ENCODE peak calls at places on chromosomes 12 and 14, in ten cellular contexts. N is cardiac muscle cell; W is ovary; O is effector memory CD4-positive, alpha-beta T cell; K is dorsolateral prefrontal cortex; B is SJSA1; Y is esophagus muscularis mucosa; C is psoas muscle; T is GM23248; E is mammary epithelial cell. S is an unnamed sample.

GRCh38 chr12:15278816-15279658 is 43.3 kb upstream of the PTPRO start:
- DNase-seq in N (peak), T (peak), Y (peak), K (no peak), W (no peak), O (no peak), E (peak), C (peak), B (no peak), S (peak)

GRCh38 chr14:60695327-60695726 is 28.8 kb downstream of the SIX4 start:
- DNase-seq in C (no peak), E (no peak), Y (no peak), T (no peak), K (no peak), B (no peak), W (no peak), N (no peak), O (no peak), S (no peak)

GRCh38 chr12:105228494-105228893 is 7.5 kb downstream of the APPL2 start:
- DNase-seq in E (peak), N (peak), Y (no peak), C (no peak), B (peak), O (no peak), W (no peak), T (peak), K (no peak), S (no peak)

GRCh38 chr14:94632305-94632590 is 20.1 kb downstream of the SERPINA3 start:
- DNase-seq in C (no peak), T (no peak), K (no peak), O (no peak), B (no peak), N (no peak), W (no peak), Y (no peak), E (no peak), S (no peak)

GRCh38 chr12:23657598-23657997 is 291.9 kb downstream of the SOX5 start:
- DNase-seq in O (no peak), E (no peak), K (no peak), T (no peak), B (no peak), W (no peak), Y (no peak), C (no peak), N (no peak), S (no peak)

GRCh38 chr12:100716949-100717732 is 77.4 kb upstream of the ANO4 start:
- DNase-seq in T (peak), Y (no peak), B (no peak), W (peak), O (no peak), N (peak), K (no peak), E (no peak), C (no peak), S (no peak)

GRCh38 chr12:114254998-114255397 is 150.9 kb downstream of the TBX5 start:
- DNase-seq in N (no peak), Y (no peak), E (no peak), W (no peak), B (no peak), T (no peak), C (no peak), K (no peak), O (no peak), S (no peak)

GRCh38 chr12:45930369-45930768 is 60.0 kb downstream of the SCAF11 start:
- DNase-seq in W (no peak), E (no peak), T (no peak), C (no peak), N (no peak), B (no peak), O (no peak), Y (no peak), K (no peak), S (no peak)

GRCh38 chr12:75389061-75389460 is 1.8 kb upstream of the GLIPR1L2 start:
- DNase-seq in N (peak), W (no peak), T (peak), C (no peak), K (no peak), E (peak), O (no peak), Y (no peak), B (peak), S (no peak)

GRCh38 chr12:32053881-32054624 is 52.6 kb upstream of the BICD1 start:
- DNase-seq in C (no peak), N (no peak), E (peak), Y (no peak), O (no peak), K (no peak), W (no peak), B (no peak), T (peak), S (no peak)

GRCh38 chr12:21656931-21657335 is 709 bp downstream of the LDHB start:
- DNase-seq in T (peak), E (peak), W (peak), B (peak), Y (no peak), N (peak), O (peak), C (no peak), K (peak), S (peak)

GRCh38 chr14:99462211-99462610 is 18.4 kb downstream of the SETD3 start:
- DNase-seq in N (no peak), C (no peak), Y (no peak), E (no peak), O (no peak), W (no peak), K (no peak), B (no peak), T (no peak), S (no peak)

GRCh38 chr12:122395319-122395718 is 27.1 kb downstream of the CLIP1 start:
- DNase-seq in T (peak), C (no peak), Y (no peak), W (no peak), E (peak), N (peak), O (no peak), K (no peak), B (peak), S (no peak)

GRCh38 chr12:122402264-122402663 is 20.2 kb downstream of the CLIP1 start:
- DNase-seq in K (no peak), B (no peak), C (no peak), T (no peak), E (peak), N (no peak), W (no peak), O (no peak), Y (no peak), S (no peak)

GRCh38 chr12:122403115-122403770 is 19.2 kb downstream of the CLIP1 start:
- DNase-seq in T (no peak), W (no peak), O (no peak), K (no peak), C (no peak), B (no peak), Y (no peak), E (no peak), N (no peak), S (no peak)

GRCh38 chr12:122399592-122400373 is 22.7 kb downstream of the CLIP1 start:
- DNase-seq in C (peak), N (peak), K (peak), T (peak), E (peak), Y (no peak), W (peak), B (peak), O (peak), S (peak)

DNA sequence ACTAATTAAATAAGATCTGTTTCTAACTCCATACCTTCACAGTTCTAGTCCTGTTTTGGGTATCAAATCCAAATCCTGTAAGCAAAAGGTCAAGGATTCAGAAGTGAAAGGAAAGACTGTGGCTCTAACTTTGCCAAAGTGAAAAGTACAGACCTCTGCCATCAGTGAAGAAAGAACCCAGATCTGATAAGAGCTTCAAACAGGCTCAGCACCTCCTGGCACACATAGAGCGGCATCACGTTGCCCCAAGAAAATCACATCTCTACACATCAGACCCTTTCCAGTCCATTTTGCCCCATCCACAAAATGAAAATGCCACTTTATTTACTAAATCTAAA is 23.2 kb downstream of the CLIP1 start:
- DNase-seq in N (no peak), T (no peak), W (no peak), B (no peak), Y (no peak), K (no peak), C (no peak), O (no peak), E (peak), S (no peak)
- H3K4me3 ChIP-seq in N (no peak), T (peak), W (peak), B (no peak), Y (peak), K (peak), C (peak), O (no peak), E (peak), S (no peak)

DNA sequence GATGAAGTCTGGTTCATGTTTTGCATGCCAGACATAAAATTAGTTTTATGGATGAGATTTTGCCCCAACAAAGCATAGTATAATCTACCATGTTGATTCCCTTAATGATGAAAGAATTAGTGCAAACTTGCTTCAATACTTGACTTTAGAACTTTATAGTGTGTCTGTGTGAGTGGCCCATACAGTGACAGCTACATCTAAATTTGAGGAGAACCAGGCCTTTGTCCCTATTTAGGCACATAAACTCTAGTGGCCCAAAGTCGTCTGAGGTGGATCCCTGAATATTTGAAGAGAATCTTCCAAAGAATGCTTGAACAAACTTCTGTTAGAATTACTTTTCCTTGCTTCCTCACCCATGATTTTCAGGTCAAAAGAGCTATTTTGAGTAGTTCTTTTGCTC is 70.4 kb downstream of the POLR3B start:
- DNase-seq in E (no peak), Y (no peak), K (no peak), C (no peak), B (no peak), O (no peak), T (no peak), W (no peak), N (no peak), S (no peak)
- H3K27ac ChIP-seq in E (no peak), Y (peak), K (peak), C (no peak), B (no peak), O (no peak), T (no peak), W (no peak), N (peak), S (no peak)

GRCh38 chr14:64550539-64551333 is 975 bp downstream of the PPP1R36 start:
- DNase-seq in O (no peak), K (no peak), T (no peak), W (no peak), C (no peak), E (no peak), Y (no peak), B (no peak), N (no peak), S (no peak)
- H3K4me3 ChIP-seq in O (no peak), K (peak), T (peak), W (no peak), C (no peak), E (no peak), Y (no peak), B (no peak), N (no peak), S (peak)

GRCh38 chr12:49703647-49704137 is 3.5 kb downstream of the FMNL3 start:
- DNase-seq in Y (no peak), N (peak), E (peak), T (peak), C (no peak), W (no peak), K (no peak), B (peak), O (no peak), S (no peak)
- H3K27ac ChIP-seq in Y (no peak), N (no peak), E (no peak), T (peak), C (no peak), W (no peak), K (peak), B (peak), O (peak), S (no peak)

DNA sequence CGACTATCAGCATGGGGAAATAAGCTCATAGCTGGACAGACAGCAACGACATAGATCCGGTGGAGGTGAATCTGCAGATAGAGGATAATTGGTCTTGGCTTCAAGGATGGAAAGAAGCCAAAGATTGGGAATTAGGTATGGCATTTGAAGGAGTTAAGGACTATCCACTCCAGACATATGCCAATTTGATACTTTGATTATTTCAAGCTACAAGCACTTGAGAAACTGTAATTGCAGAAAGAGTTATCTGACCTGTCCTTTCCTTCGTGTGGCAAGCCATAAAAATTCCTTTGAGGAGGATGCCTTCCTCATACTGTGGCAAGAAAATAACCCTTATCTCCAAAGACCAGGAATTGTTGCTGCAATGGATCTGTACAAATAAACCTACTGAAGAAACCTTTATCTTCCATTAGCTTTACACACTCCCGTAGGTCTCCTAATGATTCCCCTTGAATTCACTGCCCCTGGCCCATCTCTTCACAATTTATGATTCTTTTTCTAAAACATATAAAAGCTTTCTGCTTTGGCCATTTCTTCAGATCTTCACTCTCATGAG is 165.0 kb upstream of the AMIGO2 start:
- DNase-seq in O (no peak), W (no peak), Y (no peak), N (no peak), B (no peak), T (no peak), K (no peak), E (no peak), C (no peak), S (no peak)
- H3K4me3 ChIP-seq in O (no peak), W (no peak), Y (no peak), N (no peak), B (no peak), T (no peak), K (no peak), E (no peak), C (no peak), S (no peak)

S was measured in colonic mucosa.